ENCODE peak calls at places on chromosomes 12 and 14, in four cellular contexts. Z, L, B and Q are unnamed samples.
A peak's percentile ranks its signal among the peaks of the same experiment; 100 is the strongest.

GRCh38 chr14:73634333-73634833 is 10.4 kb upstream of the DNAL1 start:
- DNase-seq in L (peak; percentile 69), Z (peak; percentile 55), B (no peak), Q (no peak)

GRCh38 chr12:127559349-127560040 is 707.5 kb upstream of the TMEM132C start:
- DNase-seq in Z (peak; percentile 22), B (peak; percentile 54), L (no peak), Q (peak; percentile 90)

GRCh38 chr14:39447155-39447554 is 14.9 kb upstream of the FBXO33 start:
- DNase-seq in L (no peak), Z (no peak), B (no peak), Q (no peak)

GRCh38 chr12:53299101-53299453 is 418 bp upstream of the MYG1 start:
- DNase-seq in Z (no peak), L (no peak), B (peak; percentile 67), Q (no peak)

GRCh38 chr12:58889557-58889956 is 30.7 kb downstream of the LRIG3 start:
- DNase-seq in L (no peak), B (no peak), Z (no peak), Q (no peak)

GRCh38 chr14:99230271-99231141 is 41.5 kb downstream of the BCL11B start:
- DNase-seq in L (no peak), Z (peak; percentile 45), B (no peak), Q (no peak)

GRCh38 chr14:85188836-85189235 is 341.1 kb upstream of the FLRT2 start:
- DNase-seq in L (no peak), Z (no peak), B (no peak), Q (no peak)

GRCh38 chr12:120856980-120857379 is 47.2 kb downstream of the SPPL3 start:
- DNase-seq in L (no peak), B (no peak), Z (no peak), Q (no peak)

GRCh38 chr12:66092559-66093269 is 37.8 kb downstream of the LLPH start:
- DNase-seq in Z (no peak), L (no peak), B (peak; percentile 12), Q (no peak)

GRCh38 chr14:73250317-73250713 is 13.0 kb downstream of the PAPLN start:
- DNase-seq in Z (no peak), L (no peak), B (no peak), Q (no peak)

GRCh38 chr14:85617799-85618198 is 87.9 kb downstream of the FLRT2 start:
- DNase-seq in Z (no peak), L (no peak), B (no peak), Q (no peak)

GRCh38 chr14:36515896-36516718 is 3.9 kb downstream of the NKX2-1 start:
- DNase-seq in Z (no peak), B (no peak), L (no peak), Q (no peak)

GRCh38 chr14:35747379-35747778 is 61.7 kb downstream of the RALGAPA1 start:
- DNase-seq in B (peak; percentile 40), L (no peak), Z (no peak), Q (no peak)

GRCh38 chr12:107832441-107832840 is 57.9 kb downstream of the ASCL4 start:
- DNase-seq in L (no peak), B (no peak), Z (no peak), Q (no peak)

GRCh38 chr12:96421014-96421413 is 20.8 kb upstream of the CDK17 start:
- DNase-seq in B (no peak), L (no peak), Z (no peak), Q (no peak)

GRCh38 chr12:101127521-101128219 is 82.4 kb downstream of the SLC5A8 start:
- DNase-seq in Z (no peak), L (no peak), B (no peak), Q (no peak)

GRCh38 chr14:44846232-44846824 is 115.4 kb downstream of the KLHL28 start:
- DNase-seq in L (no peak), B (peak; percentile 44), Z (no peak), Q (no peak)

GRCh38 chr12:124397807-124398577 is 103.1 kb downstream of the RFLNA start:
- DNase-seq in L (peak; percentile 64), Z (peak; percentile 72), B (no peak), Q (no peak)

GRCh38 chr12:3679831-3680230 is 73.1 kb downstream of the CRACR2A start:
- DNase-seq in Z (no peak), B (no peak), L (no peak), Q (peak; percentile 53)

GRCh38 chr14:100165825-100166520 is 6.5 kb upstream of the DEGS2 start:
- DNase-seq in Z (no peak), B (no peak), L (no peak), Q (no peak)

GRCh38 chr14:78412475-78412874 is 242.3 kb downstream of the NRXN3 start:
- DNase-seq in B (no peak), Z (no peak), L (no peak), Q (no peak)

GRCh38 chr12:33438890-33439586 is 581 bp downstream of the SYT10 start:
- DNase-seq in B (no peak), Z (no peak), L (peak; percentile 12), Q (no peak)

GRCh38 chr12:1796515-1797010 is 23.8 kb upstream of the LRTM2 start:
- DNase-seq in Z (peak; percentile 64), L (peak; percentile 60), B (no peak), Q (no peak)

GRCh38 chr14:79586401-79586800 is 624.9 kb downstream of the DIO2 start:
- DNase-seq in B (peak; percentile 29), L (no peak), Z (peak; percentile 15), Q (no peak)

GRCh38 chr14:46734287-46734686 is 82.7 kb upstream of the RPL10L start:
- DNase-seq in L (no peak), Z (peak; percentile 46), B (peak; percentile 9), Q (no peak)

GRCh38 chr14:93285048-93285447 is 47.8 kb downstream of the BTBD7 start:
- DNase-seq in B (no peak), L (no peak), Z (no peak), Q (no peak)

GRCh38 chr12:14946856-14947255 is 8.5 kb upstream of the ERP27 start:
- DNase-seq in B (peak; percentile 26), Z (no peak), L (no peak), Q (no peak)

GRCh38 chr12:14949631-14950030 is 11.3 kb upstream of the ERP27 start:
- DNase-seq in B (no peak), L (no peak), Z (no peak), Q (no peak)

GRCh38 chr12:14950421-14950820 is 11.0 kb downstream of the ARHGDIB start:
- DNase-seq in L (no peak), B (no peak), Z (no peak), Q (no peak)

GRCh38 chr12:14950982-14951746 is 10.2 kb downstream of the ARHGDIB start:
- DNase-seq in B (no peak), L (no peak), Z (peak; percentile 27), Q (no peak)

GRCh38 chr12:14948672-14949071 is 10.3 kb upstream of the ERP27 start:
- DNase-seq in B (peak; percentile 44), Z (peak; percentile 34), L (no peak), Q (no peak)
- TF ChIP-seq EP300 in B (no peak), Z (no peak), L (peak; percentile 28), Q (no peak)

GRCh38 chr12:14836336-14837210 is 6.8 kb downstream of the ART4 start:
- DNase-seq in Z (no peak), L (no peak), B (peak; percentile 86), Q (no peak)
- TF ChIP-seq EP300 in Z (no peak), L (no peak), B (peak; percentile 73), Q (no peak)

GRCh38 chr14:29028973-29029582 is 262.5 kb downstream of the FOXG1 start:
- DNase-seq in B (peak; percentile 59), Z (no peak), L (no peak), Q (no peak)
- TF ChIP-seq EP300 in B (no peak), Z (no peak), L (no peak), Q (no peak)

GRCh38 chr12:19199322-19199721 is 69.8 kb downstream of the PLEKHA5 start:
- DNase-seq in Z (no peak), L (no peak), B (no peak), Q (no peak)
- TF ChIP-seq EP300 in Z (no peak), L (no peak), B (no peak), Q (no peak)